ENCODE peak calls at places on chromosomes 5 and 9, in four cellular contexts. K, C, V and S are unnamed samples.

GRCh38 chr9:22307013-22307711 is 139.5 kb upstream of the DMRTA1 start:
- DNase-seq in C (peak), K (no peak), V (peak), S (no peak)

GRCh38 chr9:17556255-17556654 is 22.6 kb upstream of the SH3GL2 start:
- DNase-seq in C (no peak), K (no peak), V (no peak), S (no peak)

GRCh38 chr9:91547076-91547475 is 123.4 kb upstream of the NFIL3 start:
- DNase-seq in C (no peak), V (no peak), K (no peak), S (no peak)

GRCh38 chr5:38060354-38060753 is 198.0 kb upstream of the EGFLAM start:
- DNase-seq in V (no peak), K (no peak), C (no peak), S (no peak)

GRCh38 chr9:134449180-134449916 is 123.1 kb downstream of the RXRA start:
- DNase-seq in V (peak), C (peak), K (peak), S (peak)

GRCh38 chr9:3708751-3709150 is 182.9 kb upstream of the RFX3 start:
- DNase-seq in K (no peak), V (peak), C (peak), S (no peak)

GRCh38 chr9:81665514-81665838 is 23.9 kb downstream of the TLE1 start:
- DNase-seq in C (no peak), V (peak), K (no peak), S (no peak)

GRCh38 chr9:84966876-84967830 is 297.6 kb downstream of the NTRK2 start:
- DNase-seq in V (no peak), C (no peak), K (no peak), S (no peak)

GRCh38 chr9:72315510-72316287 is 49.3 kb downstream of the ZFAND5 start:
- DNase-seq in V (no peak), C (peak), K (peak), S (no peak)

GRCh38 chr9:122144006-122144405 is 15.6 kb downstream of the NDUFA8 start:
- DNase-seq in V (no peak), K (no peak), C (no peak), S (no peak)

GRCh38 chr5:169201597-169201996 is 99.3 kb downstream of the SLIT3 start:
- DNase-seq in V (no peak), C (no peak), K (no peak), S (no peak)

GRCh38 chr5:43193171-43193951 is 1.3 kb downstream of the NIM1K start:
- DNase-seq in K (no peak), V (peak), C (peak), S (peak)

GRCh38 chr9:136622538-136622948 is 40.2 kb upstream of the EGFL7 start:
- DNase-seq in K (no peak), V (no peak), C (no peak), S (no peak)

GRCh38 chr5:78838753-78839152 is 146.4 kb downstream of the ARSB start:
- DNase-seq in C (no peak), K (no peak), V (no peak), S (no peak)

GRCh38 chr5:96649251-96649937 is 12.8 kb upstream of the CAST start:
- DNase-seq in K (no peak), C (no peak), V (no peak), S (no peak)

GRCh38 chr5:1437452-1437851 is 7.8 kb downstream of the SLC6A3 start:
- DNase-seq in C (peak), V (no peak), K (peak), S (no peak)

GRCh38 chr9:69109152-69109551 is 64.9 kb upstream of the TJP2 start:
- DNase-seq in C (no peak), V (no peak), K (no peak), S (no peak)

GRCh38 chr5:131980696-131981095 is 30.8 kb downstream of the ACSL6 start:
- DNase-seq in K (no peak), V (no peak), C (no peak), S (no peak)

GRCh38 chr5:2522372-2522771 is 229.1 kb downstream of the IRX2 start:
- DNase-seq in C (no peak), K (no peak), V (no peak), S (no peak)

GRCh38 chr5:160751297-160751696 is 100.7 kb downstream of the ATP10B start:
- DNase-seq in K (no peak), C (no peak), V (no peak), S (no peak)

GRCh38 chr9:96442491-96442890 is 7.5 kb upstream of the HABP4 start:
- DNase-seq in K (no peak), V (no peak), C (peak), S (no peak)

GRCh38 chr9:76643399-76644117 is 120.7 kb upstream of the PCA3 start:
- DNase-seq in C (no peak), V (no peak), K (no peak), S (no peak)

GRCh38 chr5:128671861-128672414 is 133.9 kb upstream of the FBN2 start:
- DNase-seq in C (no peak), V (no peak), K (no peak), S (no peak)

GRCh38 chr9:121199921-121200320 is 1.7 kb downstream of the RAB14 start:
- DNase-seq in C (no peak), K (no peak), V (no peak), S (no peak)

GRCh38 chr5:56737002-56737621 is 78.2 kb upstream of the MAP3K1 start:
- DNase-seq in V (no peak), K (no peak), C (peak), S (no peak)